ENCODE peak calls at places on chromosomes 1 and 21, in six cellular contexts. T is activated CD4-positive, CD25-positive, alpha-beta regulatory T cell; S is NCI-H2171; M is left ventricle myocardium inferior; A is Caki2; N is stromal cell of bone marrow. W is an unnamed sample.

GRCh38 chr1:89545264-89546038 is 20.8 kb downstream of the LRRC8B start:
- DNase-seq in T (no peak), S (no peak), M (no peak), A (no peak), N (no peak), W (no peak)

GRCh38 chr1:201254625-201255469 is 28.5 kb upstream of the PKP1 start:
- DNase-seq in T (peak), S (no peak), M (peak), A (peak), N (no peak), W (no peak)

GRCh38 chr1:147651466-147651865 is 18.9 kb downstream of the ACP6 start:
- DNase-seq in T (no peak), S (no peak), M (no peak), A (peak), N (no peak), W (no peak)

GRCh38 chr21:32587112-32587511 is 1.8 kb upstream of the TCP10L start:
- DNase-seq in T (no peak), S (no peak), M (no peak), A (no peak), N (no peak), W (no peak)

GRCh38 chr1:85244271-85245053 is 15.0 kb downstream of the C1orf52 start:
- DNase-seq in T (no peak), S (no peak), M (no peak), A (no peak), N (no peak), W (no peak)

GRCh38 chr1:154595621-154596020 is 12.4 kb downstream of the ADAR start:
- DNase-seq in T (no peak), S (no peak), M (no peak), A (no peak), N (peak), W (no peak)

GRCh38 chr1:43206721-43207228 is 34.6 kb downstream of the CFAP57 start:
- DNase-seq in T (no peak), S (no peak), M (peak), A (peak), N (peak), W (peak)

GRCh38 chr1:16189921-16190499 is 22.4 kb downstream of the ARHGEF19 start:
- DNase-seq in T (no peak), S (no peak), M (no peak), A (no peak), N (no peak), W (no peak)

GRCh38 chr1:247331526-247332214 is at the start of gene ZNF496:
- DNase-seq in T (peak), S (peak), M (peak), A (peak), N (peak), W (peak)